ENCODE peak calls at places on chromosomes 16 and 17, in four cellular contexts. N is WTC11, L is SK-N-SH, K is K562. I is an unnamed sample.
A peak's percentile ranks its signal among the peaks of the same experiment; 100 is the strongest.

GRCh38 chr17:66943484-66943883 is 21.0 kb upstream of the CACNG4 start:
- DNase-seq in N (no peak), L (no peak), K (no peak), I (no peak)

GRCh38 chr16:27374231-27374793 is 27.7 kb upstream of the IL21R start:
- DNase-seq in N (no peak), L (no peak), K (no peak), I (no peak)

GRCh38 chr17:77958716-77959215 is 263 bp downstream of the TNRC6C start:
- DNase-seq in N (no peak), L (no peak), K (no peak), I (no peak)

GRCh38 chr17:72715906-72716572 is 376.4 kb downstream of the SLC39A11 start:
- DNase-seq in N (no peak), L (no peak), K (no peak), I (peak; percentile 94)

GRCh38 chr16:73006021-73006420 is 41.9 kb downstream of the ZFHX3 start:
- DNase-seq in N (no peak), L (no peak), K (no peak), I (no peak)

GRCh38 chr17:81512984-81513668 is 527 bp upstream of the ACTG1 start:
- DNase-seq in N (peak; percentile 83), L (no peak), K (peak; percentile 66), I (peak; percentile 80)

GRCh38 chr17:35731239-35731931 is at the start of gene RASL10B:
- DNase-seq in N (peak; percentile 80), L (peak; percentile 93), K (peak; percentile 56), I (peak; percentile 41)

GRCh38 chr17:81723651-81724209 is 11.6 kb downstream of the SLC25A10 start:
- DNase-seq in N (no peak), L (no peak), K (no peak), I (no peak)

GRCh38 chr17:57707892-57708291 is 37.2 kb downstream of the CCDC182 start:
- DNase-seq in N (peak; percentile 39), L (peak; percentile 70), K (no peak), I (no peak)

GRCh38 chr16:4059969-4060368 is 56.3 kb downstream of the ADCY9 start:
- DNase-seq in N (no peak), L (no peak), K (no peak), I (no peak)

GRCh38 chr16:2967211-2967631 is 1.9 kb upstream of the PAQR4 start:
- DNase-seq in N (no peak), L (no peak), K (no peak), I (no peak)
- TF ChIP-seq FOXJ3 in N (no peak), L (no peak), K (no peak), I (no peak)

DNA sequence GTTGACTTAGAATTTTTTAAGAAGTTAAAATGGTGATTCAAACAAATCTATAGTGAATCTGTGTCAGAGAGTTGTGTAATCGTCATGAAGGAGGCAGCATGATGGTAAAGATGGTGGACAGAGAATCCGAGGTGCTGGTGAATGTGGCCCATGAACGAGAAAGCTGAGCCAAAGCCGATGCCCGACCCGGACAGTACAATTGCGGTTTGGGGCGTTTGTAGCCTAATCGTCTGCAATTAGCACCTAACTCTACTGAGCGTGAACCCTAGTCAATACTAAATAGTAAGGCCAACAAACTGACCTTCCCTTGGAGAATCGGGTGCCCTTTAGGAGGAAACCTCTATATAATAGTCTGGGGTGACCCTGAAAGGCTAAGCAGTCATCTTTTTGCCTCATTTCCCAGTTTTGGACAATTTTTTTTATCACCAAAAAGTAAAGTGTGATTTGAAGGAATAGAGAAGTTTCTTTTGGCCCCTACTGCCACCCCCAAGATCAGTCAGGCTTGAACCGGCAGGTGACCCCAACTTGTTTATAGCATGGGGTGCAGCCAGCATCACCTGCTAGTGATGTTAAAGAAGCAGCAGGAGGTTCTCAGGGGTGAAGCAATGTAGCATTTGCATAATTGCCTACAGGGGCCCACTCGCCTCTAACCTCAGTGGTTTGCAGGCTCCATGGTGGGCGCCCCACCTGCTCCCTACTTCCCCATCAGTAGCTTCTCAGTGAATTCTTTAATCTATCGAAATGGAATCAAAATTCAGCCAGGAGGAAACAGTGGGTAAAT is 11.3 kb downstream of the IRF8 start:
- DNase-seq in N (no peak), L (no peak), K (no peak), I (no peak)
- TF ChIP-seq FOXJ3 in N (no peak), L (no peak), K (no peak), I (no peak)

GRCh38 chr16:7025616-7026190 is 306.9 kb upstream of the RBFOX1 start:
- DNase-seq in N (peak; percentile 40), L (peak; percentile 79), K (peak; percentile 76), I (peak; percentile 71)
- TF ChIP-seq FOXJ3 in N (no peak), L (no peak), K (no peak), I (no peak)

GRCh38 chr17:3959295-3959899 is 4.8 kb downstream of the ATP2A3 start:
- DNase-seq in N (no peak), L (no peak), K (peak; percentile 66), I (peak; percentile 62)
- TF ChIP-seq FOXJ3 in N (no peak), L (no peak), K (no peak), I (peak; percentile 20)

DNA sequence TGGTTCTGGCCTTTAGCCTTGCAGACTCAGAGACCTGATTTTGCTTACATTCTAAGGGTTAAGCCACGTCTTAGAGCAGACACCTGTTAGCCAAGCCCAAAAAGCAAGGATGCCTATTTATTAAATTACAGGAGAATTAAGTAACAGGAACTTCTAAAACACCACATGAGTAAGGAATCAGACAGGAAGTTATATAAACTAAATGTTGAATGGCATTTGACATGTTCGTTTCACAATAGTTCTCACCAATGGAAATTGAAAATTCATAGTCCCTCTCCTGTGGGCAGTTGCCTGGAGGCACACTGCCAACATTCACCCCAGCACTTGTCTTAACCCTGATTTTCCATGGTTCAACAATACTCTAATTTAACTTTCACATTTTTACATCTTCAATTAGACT is 9.0 kb downstream of the KRTAP9-7 start:
- DNase-seq in N (no peak), L (no peak), K (no peak), I (no peak)
- TF ChIP-seq FOXJ3 in N (no peak), L (no peak), K (no peak), I (no peak)

GRCh38 chr16:68396481-68396880 is 51.8 kb downstream of the SMPD3 start:
- DNase-seq in N (no peak), L (peak; percentile 49), K (peak; percentile 35), I (peak; percentile 54)
- TF ChIP-seq FOXJ3 in N (no peak), L (no peak), K (no peak), I (no peak)

DNA sequence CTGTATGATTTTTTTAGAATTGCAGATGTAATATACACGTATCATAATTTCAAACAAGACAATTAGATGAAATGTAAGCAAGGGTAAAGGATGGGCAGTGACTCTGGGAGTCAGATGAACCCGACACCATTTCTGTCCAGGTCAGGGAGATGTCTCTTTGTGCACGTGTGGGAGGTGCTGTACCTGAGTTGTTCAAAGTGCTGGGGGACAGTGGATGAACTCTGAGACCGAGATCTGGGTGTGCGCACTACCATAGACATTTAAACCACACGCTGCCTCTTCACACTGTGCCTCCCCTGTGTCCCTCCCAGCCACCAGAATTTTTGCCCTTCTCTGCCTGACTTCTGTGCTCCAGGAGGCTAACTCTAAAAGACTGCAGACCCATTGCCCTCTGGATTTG is 5.9 kb upstream of the RGS9 start:
- DNase-seq in N (no peak), L (no peak), K (no peak), I (no peak)
- TF ChIP-seq FOXJ3 in N (no peak), L (no peak), K (no peak), I (no peak)

GRCh38 chr17:47660064-47660492 is 10.4 kb downstream of the KPNB1 start:
- DNase-seq in N (no peak), L (no peak), K (no peak), I (no peak)
- TF ChIP-seq FOXJ3 in N (no peak), L (no peak), K (no peak), I (no peak)

GRCh38 chr17:39627717-39628516 is 1.2 kb downstream of the PPP1R1B start:
- DNase-seq in N (no peak), L (no peak), K (no peak), I (no peak)

GRCh38 chr17:39626671-39627169 is at the start of gene PPP1R1B:
- DNase-seq in N (peak; percentile 39), L (peak; percentile 71), K (no peak), I (no peak)

GRCh38 chr17:39626171-39626670 is 531 bp upstream of the PPP1R1B start:
- DNase-seq in N (no peak), L (peak; percentile 43), K (no peak), I (no peak)

GRCh38 chr17:39628655-39629493 is 2.1 kb downstream of the PPP1R1B start:
- DNase-seq in N (no peak), L (no peak), K (no peak), I (no peak)

GRCh38 chr17:39627170-39627716 is 491 bp downstream of the PPP1R1B start:
- DNase-seq in N (no peak), L (peak; percentile 62), K (no peak), I (no peak)
- TF ChIP-seq FOXJ3 in N (no peak), L (no peak), K (no peak), I (no peak)

DNA sequence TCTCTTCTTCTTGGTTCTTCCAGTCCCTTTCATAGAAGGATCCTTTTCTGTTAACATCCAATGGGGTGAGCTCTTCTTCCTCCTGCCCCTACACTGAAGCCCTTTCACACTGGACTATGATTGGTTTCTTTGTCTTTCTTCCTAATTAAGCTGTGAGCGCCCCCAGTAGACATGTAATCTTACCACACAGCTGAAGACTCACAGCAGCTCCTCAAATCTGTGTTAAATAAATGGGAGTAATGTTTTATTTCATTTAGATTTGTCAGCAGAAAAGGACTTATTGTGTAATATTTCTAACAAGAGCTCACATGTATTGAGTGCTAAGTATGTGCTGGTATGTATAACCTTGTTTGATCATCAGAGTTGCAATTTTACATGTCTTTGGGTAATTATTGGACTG is 55.7 kb downstream of the TOX3 start:
- DNase-seq in N (no peak), L (no peak), K (no peak), I (no peak)
- TF ChIP-seq FOXJ3 in N (no peak), L (no peak), K (no peak), I (no peak)

I was measured in HepG2.